ENCODE peak calls at places on chromosomes 2 and 18, in eight cellular contexts. Y is iris pigment epithelial cell; Z is cardiac muscle cell; T is stimulated activated CD4-positive, alpha-beta T cell treated with anti-CD3 and anti-CD28 coated beads, Interleukin-1b, Interleukin-23, amount 100 ng/mL, for 24 hours; L is hypothalamus; H is HEK293T; P is HCT116; K is posterior cingulate gyrus. F is an unnamed sample.

GRCh38 chr18:52422985-52423601 is 83.1 kb downstream of the DCC start:
- DNase-seq in Y (no peak), Z (no peak), T (no peak), L (no peak), H (no peak), P (no peak), K (no peak), F (no peak)

GRCh38 chr18:75429975-75430374 is 2.5 kb upstream of the SMIM21 start:
- DNase-seq in Y (no peak), Z (no peak), T (no peak), L (no peak), H (peak), P (no peak), K (no peak), F (no peak)

GRCh38 chr18:6781179-6781714 is 51.7 kb downstream of the ARHGAP28 start:
- DNase-seq in Y (no peak), Z (no peak), T (no peak), L (no peak), H (no peak), P (no peak), K (peak), F (peak)

GRCh38 chr2:99864561-99865216 is 277.7 kb downstream of the AFF3 start:
- DNase-seq in Y (peak), Z (peak), T (no peak), L (no peak), H (no peak), P (no peak), K (no peak), F (no peak)

GRCh38 chr18:22250591-22250996 is 81.2 kb downstream of the GATA6 start:
- DNase-seq in Y (no peak), Z (peak), T (no peak), L (no peak), H (no peak), P (peak), K (no peak), F (no peak)

GRCh38 chr2:181077128-181077709 is 96.8 kb downstream of the UBE2E3 start:
- DNase-seq in Y (peak), Z (peak), T (peak), L (no peak), H (peak), P (peak), K (no peak), F (peak)

GRCh38 chr2:95384854-95385569 is 17.5 kb upstream of the FAHD2A start:
- DNase-seq in Y (no peak), Z (no peak), T (no peak), L (no peak), H (no peak), P (no peak), K (peak), F (no peak)

GRCh38 chr2:30747206-30747605 is 60.0 kb downstream of the CAPN13 start:
- DNase-seq in Y (no peak), Z (no peak), T (no peak), L (no peak), H (no peak), P (no peak), K (no peak), F (peak)

GRCh38 chr2:189014426-189015138 is 40.4 kb downstream of the COL3A1 start:
- DNase-seq in Y (peak), Z (peak), T (no peak), L (no peak), H (no peak), P (no peak), K (no peak), F (no peak)

GRCh38 chr2:112783187-112783721 is 1.0 kb downstream of the IL1A start:
- DNase-seq in Y (no peak), Z (no peak), T (no peak), L (no peak), H (no peak), P (no peak), K (no peak), F (no peak)

GRCh38 chr2:202377308-202377736 is 1.2 kb downstream of the BMPR2 start:
- DNase-seq in Y (peak), Z (peak), T (peak), L (no peak), H (no peak), P (no peak), K (peak), F (peak)

GRCh38 chr2:205011031-205011430 is 465.8 kb downstream of the PARD3B start:
- DNase-seq in Y (peak), Z (no peak), T (no peak), L (no peak), H (no peak), P (no peak), K (peak), F (no peak)

GRCh38 chr18:80022613-80023012 is 11.6 kb upstream of the RBFA start:
- DNase-seq in Y (no peak), Z (peak), T (no peak), L (no peak), H (peak), P (peak), K (no peak), F (no peak)

GRCh38 chr2:28736034-28736433 is 15.6 kb upstream of the PPP1CB start:
- DNase-seq in Y (no peak), Z (peak), T (no peak), L (no peak), H (no peak), P (no peak), K (peak), F (no peak)

GRCh38 chr2:41722668-41723369 is 325.0 kb upstream of the PKDCC start:
- DNase-seq in Y (peak), Z (peak), T (no peak), L (no peak), H (no peak), P (no peak), K (no peak), F (no peak)

GRCh38 chr2:42112418-42112817 is 56.7 kb upstream of the EML4 start:
- DNase-seq in Y (no peak), Z (no peak), T (no peak), L (no peak), H (no peak), P (no peak), K (no peak), F (no peak)

GRCh38 chr2:26961603-26962184 is 8.7 kb upstream of the MAPRE3 start:
- DNase-seq in Y (peak), Z (peak), T (peak), L (peak), H (peak), P (peak), K (peak), F (peak)

GRCh38 chr18:27378396-27379094 is 193.4 kb upstream of the CHST9 start:
- DNase-seq in Y (peak), Z (peak), T (no peak), L (no peak), H (no peak), P (no peak), K (no peak), F (no peak)

GRCh38 chr2:5664197-5664728 is 27.9 kb upstream of the SOX11 start:
- DNase-seq in Y (no peak), Z (no peak), T (no peak), L (no peak), H (no peak), P (no peak), K (no peak), F (no peak)

GRCh38 chr2:65018141-65018582 is 29.0 kb downstream of the SLC1A4 start:
- DNase-seq in Y (no peak), Z (no peak), T (no peak), L (no peak), H (no peak), P (no peak), K (no peak), F (no peak)

GRCh38 chr2:228628682-228629081 is 447.2 kb upstream of the SPHKAP start:
- DNase-seq in Y (no peak), Z (peak), T (no peak), L (no peak), H (no peak), P (no peak), K (no peak), F (no peak)

GRCh38 chr2:39697480-39697879 is 31.8 kb downstream of the TMEM178A start:
- DNase-seq in Y (no peak), Z (no peak), T (no peak), L (no peak), H (no peak), P (no peak), K (peak), F (no peak)

GRCh38 chr2:237434916-237435315 is 21.0 kb upstream of the COL6A3 start:
- DNase-seq in Y (peak), Z (peak), T (no peak), L (no peak), H (no peak), P (no peak), K (peak), F (no peak)

F was measured in Caco-2.